ENCODE peak calls at places on chromosomes 16 and 17, in seven cellular contexts. L, A, F, T, E, U and B are unnamed samples.

GRCh38 chr16:59527206-59527997 is 793.3 kb upstream of the GOT2 start:
- DNase-seq in L (peak; percentile 36), A (no peak), F (no peak), T (no peak), E (no peak), U (peak; percentile 38), B (peak; percentile 80)

GRCh38 chr17:28738680-28739384 is 5.0 kb upstream of the TRAF4 start:
- DNase-seq in L (no peak), A (no peak), F (no peak), T (peak; percentile 72), E (peak; percentile 88), U (no peak), B (no peak)

GRCh38 chr16:88941051-88941932 is 35.7 kb downstream of the CBFA2T3 start:
- DNase-seq in L (no peak), A (peak; percentile 68), F (no peak), T (no peak), E (peak; percentile 43), U (no peak), B (no peak)

GRCh38 chr17:64125937-64126336 is 4.0 kb downstream of the ERN1 start:
- DNase-seq in L (no peak), A (no peak), F (no peak), T (no peak), E (no peak), U (no peak), B (no peak)

GRCh38 chr17:15157051-15157450 is 108.1 kb downstream of the PMP22 start:
- DNase-seq in L (no peak), A (no peak), F (no peak), T (no peak), E (no peak), U (peak; percentile 44), B (no peak)

GRCh38 chr17:44543213-44543904 is 13.9 kb upstream of the FZD2 start:
- DNase-seq in L (peak; percentile 80), A (peak; percentile 90), F (no peak), T (no peak), E (no peak), U (peak; percentile 96), B (peak; percentile 95)

GRCh38 chr17:50026046-50026675 is 29.7 kb upstream of the ITGA3 start:
- DNase-seq in L (no peak), A (no peak), F (no peak), T (no peak), E (no peak), U (no peak), B (no peak)

GRCh38 chr17:40499551-40500189 is 1.8 kb downstream of the TNS4 start:
- DNase-seq in L (peak; percentile 81), A (peak; percentile 77), F (no peak), T (no peak), E (no peak), U (peak; percentile 60), B (peak; percentile 70)

GRCh38 chr16:81531415-81531814 is 86.8 kb downstream of the CMIP start:
- DNase-seq in L (no peak), A (no peak), F (no peak), T (no peak), E (no peak), U (no peak), B (no peak)

GRCh38 chr17:63039899-63040602 is 74.0 kb downstream of the TANC2 start:
- DNase-seq in L (peak; percentile 75), A (no peak), F (peak; percentile 37), T (no peak), E (no peak), U (peak; percentile 56), B (peak; percentile 89)

GRCh38 chr16:68246121-68246520 is 948 bp downstream of the PLA2G15 start:
- DNase-seq in L (no peak), A (no peak), F (no peak), T (no peak), E (no peak), U (no peak), B (no peak)

GRCh38 chr16:17149904-17150483 is 320.8 kb downstream of the XYLT1 start:
- DNase-seq in L (no peak), A (peak; percentile 77), F (no peak), T (no peak), E (no peak), U (no peak), B (no peak)

GRCh38 chr16:84239186-84239790 is 524 bp downstream of the KCNG4 start:
- DNase-seq in L (no peak), A (no peak), F (no peak), T (no peak), E (no peak), U (peak; percentile 4), B (no peak)

GRCh38 chr16:81723098-81723723 is 55.9 kb upstream of the PLCG2 start:
- DNase-seq in L (peak; percentile 88), A (peak; percentile 92), F (peak; percentile 92), T (peak; percentile 62), E (peak; percentile 90), U (peak; percentile 80), B (peak; percentile 89)

GRCh38 chr16:88505405-88506082 is 52.5 kb downstream of the ZFPM1 start:
- DNase-seq in L (no peak), A (no peak), F (peak; percentile 60), T (no peak), E (peak; percentile 79), U (no peak), B (peak; percentile 39)

GRCh38 chr17:4555863-4556646 is 871 bp upstream of the MYBBP1A start:
- DNase-seq in L (no peak), A (peak; percentile 48), F (no peak), T (no peak), E (no peak), U (no peak), B (no peak)

GRCh38 chr17:27290916-27291598 is 2.9 kb upstream of the WSB1 start:
- DNase-seq in L (no peak), A (no peak), F (no peak), T (no peak), E (no peak), U (no peak), B (peak; percentile 9)

GRCh38 chr16:22206847-22207714 is 1.0 kb downstream of the EEF2K start:
- DNase-seq in L (peak; percentile 69), A (peak; percentile 52), F (no peak), T (peak; percentile 31), E (peak; percentile 65), U (peak; percentile 57), B (peak; percentile 61)

GRCh38 chr17:57986841-57987581 is 1.0 kb downstream of the VEZF1 start:
- DNase-seq in L (peak; percentile 72), A (peak; percentile 78), F (no peak), T (no peak), E (no peak), U (peak; percentile 91), B (peak; percentile 74)

GRCh38 chr17:29570521-29570920 is 2.0 kb downstream of the TP53I13 start:
- DNase-seq in L (no peak), A (no peak), F (no peak), T (no peak), E (no peak), U (no peak), B (no peak)

GRCh38 chr17:78808106-78808635 is 26.1 kb upstream of the CYTH1 start:
- DNase-seq in L (no peak), A (no peak), F (no peak), T (no peak), E (no peak), U (peak; percentile 39), B (peak; percentile 54)
- H3K36me3 ChIP-seq in L (peaks cover 30% of the 10 kb centered on the region), A (peaks cover 7% of the 10 kb centered on the region), F (peaks cover 70% of the 10 kb centered on the region), T (peaks cover 52% of the 10 kb centered on the region), E (peaks cover 100% of the 10 kb centered on the region), U (peaks cover 65% of the 10 kb centered on the region), B (peaks cover 84% of the 10 kb centered on the region)

GRCh38 chr16:31113420-31114124 is 3.9 kb upstream of the KAT8 start:
- DNase-seq in L (no peak), A (no peak), F (no peak), T (no peak), E (no peak), U (no peak), B (peak; percentile 36)

GRCh38 chr16:31114468-31114867 is 3.0 kb upstream of the KAT8 start:
- DNase-seq in L (no peak), A (no peak), F (no peak), T (no peak), E (no peak), U (no peak), B (no peak)

GRCh38 chr16:31117384-31118222 is at the start of gene KAT8:
- DNase-seq in L (peak; percentile 97), A (peak; percentile 100), F (peak; percentile 97), T (peak; percentile 72), E (peak; percentile 99), U (peak; percentile 97), B (peak; percentile 96)

GRCh38 chr16:31120129-31120528 is 2.7 kb downstream of the KAT8 start:
- DNase-seq in L (no peak), A (no peak), F (no peak), T (no peak), E (no peak), U (no peak), B (no peak)

DNA sequence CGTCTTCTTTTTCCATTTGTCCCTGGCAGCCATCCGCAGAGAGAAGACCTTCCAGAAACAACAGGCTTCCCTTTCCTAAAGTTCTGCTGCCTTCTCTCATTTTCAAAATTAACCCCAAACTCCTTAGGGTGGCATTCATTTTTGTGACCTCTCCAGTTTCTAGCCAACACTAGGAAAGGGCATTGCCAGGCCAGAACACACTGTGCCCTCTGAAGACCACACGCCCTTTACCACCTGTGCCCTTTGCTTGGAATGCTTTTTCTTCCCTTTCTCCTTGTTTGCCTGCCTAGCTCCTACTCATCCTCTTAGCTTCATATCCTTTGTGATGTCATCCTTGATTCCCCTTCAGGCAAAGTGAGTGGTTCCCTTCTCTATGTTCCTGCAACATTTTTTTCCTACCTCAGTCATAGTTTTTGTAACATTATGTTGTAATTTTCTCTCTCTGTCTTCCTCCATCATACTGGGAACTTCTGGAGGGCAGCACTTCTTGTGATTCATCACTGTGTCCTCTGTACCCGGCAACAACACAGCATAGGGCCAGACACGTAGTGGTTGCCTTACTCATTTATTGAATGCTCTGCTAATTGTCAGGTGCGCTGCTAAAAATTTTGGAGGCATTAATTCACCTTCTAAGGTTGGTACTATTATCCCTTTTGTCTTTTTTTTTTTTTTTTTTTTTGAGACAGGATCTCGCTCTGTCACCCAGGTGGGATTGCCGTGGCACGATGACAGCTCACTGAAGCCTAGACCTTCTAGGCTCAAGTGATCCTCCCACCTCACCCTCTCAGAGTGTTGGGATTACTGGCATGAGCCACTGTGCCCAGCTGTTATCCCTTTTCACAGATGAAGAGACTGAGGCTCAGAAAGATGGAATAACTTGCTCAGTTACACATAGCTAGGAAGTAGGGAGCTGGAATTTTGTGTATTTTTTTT is 1.0 kb downstream of the KAT8 start:
- DNase-seq in L (peak; percentile 52), A (no peak), F (no peak), T (no peak), E (no peak), U (peak; percentile 81), B (peak; percentile 40)
- H2AFZ ChIP-seq in L (peak overlapping the region; percentile 67), A (no peak overlapping the region), F (no peak overlapping the region), T (no peak overlapping the region), E (no peak overlapping the region), U (peak overlapping the region; percentile 71), B (no peak overlapping the region)

DNA sequence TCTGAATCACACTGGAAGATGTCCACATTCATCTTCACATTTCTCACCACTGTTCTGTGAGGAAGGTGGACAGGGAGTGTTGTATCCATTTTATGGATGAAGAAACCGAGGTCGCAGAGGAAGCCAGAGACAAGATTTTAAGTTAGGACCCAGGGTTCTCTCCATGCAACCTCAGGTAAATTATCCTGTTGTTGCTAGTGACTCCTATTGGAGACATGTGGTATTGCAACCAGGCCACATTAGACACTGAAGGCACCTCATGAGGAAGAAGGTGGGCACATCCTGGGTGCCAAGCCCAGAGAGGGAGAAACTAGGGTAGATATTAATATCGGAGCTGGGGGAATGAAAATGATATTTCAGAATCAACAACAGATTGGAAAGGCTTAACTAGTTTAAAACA is 8.5 kb upstream of the WNT9B start:
- DNase-seq in L (no peak), A (no peak), F (peak; percentile 33), T (no peak), E (no peak), U (no peak), B (peak; percentile 47)
- TF ChIP-seq CTCF in L (peak; percentile 46), A (peak; percentile 60), F (peak; percentile 100), T (peak; percentile 53), E (peak; percentile 86), U (peak; percentile 33), B (peak; percentile 92)

GRCh38 chr16:15037003-15037402 is 18.9 kb downstream of the NTAN1 start:
- DNase-seq in L (no peak), A (no peak), F (no peak), T (no peak), E (no peak), U (no peak), B (no peak)
- H3K36me3 ChIP-seq in L (peaks cover 31% of the 10 kb centered on the region), A (no peaks in the 10 kb centered on the region), F (peaks cover 49% of the 10 kb centered on the region), T (peaks cover 43% of the 10 kb centered on the region), E (peaks cover 100% of the 10 kb centered on the region), U (peaks cover 78% of the 10 kb centered on the region), B (peaks cover 19% of the 10 kb centered on the region)